ENCODE peak calls at places on chromosomes 7 and 10, in nine cellular contexts. One of them, this sample, is unnamed.

GRCh38 chr10:103854687-103855423 is 521 bp downstream of the SH3PXD2A start:
- DNase-seq in stimulated activated CD8-positive, alpha-beta memory T cell treated with anti-CD3 and anti-CD28 coated beads, Interleukin-7, amount 100 ng/mL, for 4 hours: no peak
- DNase-seq in stimulated activated CD4-positive, alpha-beta T cell treated with anti-CD3 and anti-CD28 coated beads, Interleukin-1b, Interleukin-23, amount 100 ng/mL, for 1 hour: no peak
- DNase-seq in AML-193: no peak
- DNase-seq in G401: peak; percentile 57
- DNase-seq in gastrocnemius medialis: peak; percentile 45
- DNase-seq in dermis blood vessel endothelial cell: peak; percentile 34
- DNase-seq in D341Med: peak; percentile 55
- DNase-seq in activated T-cell treated with anti-CD3 and anti-CD28 coated beads for 1 hour: no peak
- DNase-seq in this sample: no peak

GRCh38 chr7:33868151-33868550 is 37.2 kb upstream of the BMPER start:
- DNase-seq in dermis blood vessel endothelial cell: no peak
- DNase-seq in gastrocnemius medialis: peak; percentile 18
- DNase-seq in activated T-cell treated with anti-CD3 and anti-CD28 coated beads for 1 hour: no peak
- DNase-seq in D341Med: no peak
- DNase-seq in AML-193: no peak
- DNase-seq in G401: no peak
- DNase-seq in stimulated activated CD8-positive, alpha-beta memory T cell treated with anti-CD3 and anti-CD28 coated beads, Interleukin-7, amount 100 ng/mL, for 4 hours: no peak
- DNase-seq in stimulated activated CD4-positive, alpha-beta T cell treated with anti-CD3 and anti-CD28 coated beads, Interleukin-1b, Interleukin-23, amount 100 ng/mL, for 1 hour: no peak
- DNase-seq in this sample: no peak

GRCh38 chr10:103812431-103812830 is 42.9 kb downstream of the SH3PXD2A start:
- DNase-seq in gastrocnemius medialis: no peak
- DNase-seq in AML-193: no peak
- DNase-seq in dermis blood vessel endothelial cell: peak; percentile 85
- DNase-seq in D341Med: no peak
- DNase-seq in stimulated activated CD8-positive, alpha-beta memory T cell treated with anti-CD3 and anti-CD28 coated beads, Interleukin-7, amount 100 ng/mL, for 4 hours: no peak
- DNase-seq in activated T-cell treated with anti-CD3 and anti-CD28 coated beads for 1 hour: no peak
- DNase-seq in stimulated activated CD4-positive, alpha-beta T cell treated with anti-CD3 and anti-CD28 coated beads, Interleukin-1b, Interleukin-23, amount 100 ng/mL, for 1 hour: no peak
- DNase-seq in G401: no peak
- DNase-seq in this sample: no peak

GRCh38 chr7:99679032-99679399 is 780 bp downstream of the CYP3A5 start:
- DNase-seq in dermis blood vessel endothelial cell: no peak
- DNase-seq in AML-193: no peak
- DNase-seq in activated T-cell treated with anti-CD3 and anti-CD28 coated beads for 1 hour: no peak
- DNase-seq in stimulated activated CD4-positive, alpha-beta T cell treated with anti-CD3 and anti-CD28 coated beads, Interleukin-1b, Interleukin-23, amount 100 ng/mL, for 1 hour: no peak
- DNase-seq in G401: no peak
- DNase-seq in D341Med: no peak
- DNase-seq in gastrocnemius medialis: no peak
- DNase-seq in stimulated activated CD8-positive, alpha-beta memory T cell treated with anti-CD3 and anti-CD28 coated beads, Interleukin-7, amount 100 ng/mL, for 4 hours: no peak
- DNase-seq in this sample: no peak

GRCh38 chr10:75599875-75600648 is 168.6 kb downstream of the LRMDA start:
- DNase-seq in dermis blood vessel endothelial cell: no peak
- DNase-seq in activated T-cell treated with anti-CD3 and anti-CD28 coated beads for 1 hour: no peak
- DNase-seq in gastrocnemius medialis: no peak
- DNase-seq in D341Med: no peak
- DNase-seq in AML-193: no peak
- DNase-seq in G401: no peak
- DNase-seq in stimulated activated CD8-positive, alpha-beta memory T cell treated with anti-CD3 and anti-CD28 coated beads, Interleukin-7, amount 100 ng/mL, for 4 hours: no peak
- DNase-seq in stimulated activated CD4-positive, alpha-beta T cell treated with anti-CD3 and anti-CD28 coated beads, Interleukin-1b, Interleukin-23, amount 100 ng/mL, for 1 hour: no peak
- DNase-seq in this sample: no peak

GRCh38 chr10:12063483-12063818 is 5.3 kb upstream of the DHTKD1 start:
- DNase-seq in gastrocnemius medialis: no peak
- DNase-seq in AML-193: no peak
- DNase-seq in stimulated activated CD4-positive, alpha-beta T cell treated with anti-CD3 and anti-CD28 coated beads, Interleukin-1b, Interleukin-23, amount 100 ng/mL, for 1 hour: no peak
- DNase-seq in dermis blood vessel endothelial cell: no peak
- DNase-seq in stimulated activated CD8-positive, alpha-beta memory T cell treated with anti-CD3 and anti-CD28 coated beads, Interleukin-7, amount 100 ng/mL, for 4 hours: no peak
- DNase-seq in activated T-cell treated with anti-CD3 and anti-CD28 coated beads for 1 hour: no peak
- DNase-seq in G401: no peak
- DNase-seq in D341Med: no peak
- DNase-seq in this sample: no peak

GRCh38 chr7:14340415-14341079 is 351.1 kb upstream of the ETV1 start:
- DNase-seq in G401: peak; percentile 20
- DNase-seq in stimulated activated CD4-positive, alpha-beta T cell treated with anti-CD3 and anti-CD28 coated beads, Interleukin-1b, Interleukin-23, amount 100 ng/mL, for 1 hour: no peak
- DNase-seq in D341Med: no peak
- DNase-seq in activated T-cell treated with anti-CD3 and anti-CD28 coated beads for 1 hour: no peak
- DNase-seq in dermis blood vessel endothelial cell: no peak
- DNase-seq in gastrocnemius medialis: no peak
- DNase-seq in stimulated activated CD8-positive, alpha-beta memory T cell treated with anti-CD3 and anti-CD28 coated beads, Interleukin-7, amount 100 ng/mL, for 4 hours: no peak
- DNase-seq in AML-193: no peak
- DNase-seq in this sample: no peak

GRCh38 chr10:100509241-100509640 is 10.4 kb downstream of the SEC31B start:
- DNase-seq in D341Med: no peak
- DNase-seq in stimulated activated CD8-positive, alpha-beta memory T cell treated with anti-CD3 and anti-CD28 coated beads, Interleukin-7, amount 100 ng/mL, for 4 hours: peak; percentile 68
- DNase-seq in stimulated activated CD4-positive, alpha-beta T cell treated with anti-CD3 and anti-CD28 coated beads, Interleukin-1b, Interleukin-23, amount 100 ng/mL, for 1 hour: peak; percentile 22
- DNase-seq in G401: no peak
- DNase-seq in activated T-cell treated with anti-CD3 and anti-CD28 coated beads for 1 hour: no peak
- DNase-seq in dermis blood vessel endothelial cell: no peak
- DNase-seq in gastrocnemius medialis: no peak
- DNase-seq in AML-193: no peak
- DNase-seq in this sample: no peak

GRCh38 chr7:13414181-13414580 is 575.3 kb downstream of the ETV1 start:
- DNase-seq in G401: peak; percentile 91
- DNase-seq in AML-193: no peak
- DNase-seq in stimulated activated CD4-positive, alpha-beta T cell treated with anti-CD3 and anti-CD28 coated beads, Interleukin-1b, Interleukin-23, amount 100 ng/mL, for 1 hour: no peak
- DNase-seq in dermis blood vessel endothelial cell: no peak
- DNase-seq in stimulated activated CD8-positive, alpha-beta memory T cell treated with anti-CD3 and anti-CD28 coated beads, Interleukin-7, amount 100 ng/mL, for 4 hours: no peak
- DNase-seq in activated T-cell treated with anti-CD3 and anti-CD28 coated beads for 1 hour: no peak
- DNase-seq in gastrocnemius medialis: no peak
- DNase-seq in D341Med: no peak
- DNase-seq in this sample: no peak

GRCh38 chr10:48701139-48701901 is 16.6 kb downstream of the WDFY4 start:
- DNase-seq in stimulated activated CD4-positive, alpha-beta T cell treated with anti-CD3 and anti-CD28 coated beads, Interleukin-1b, Interleukin-23, amount 100 ng/mL, for 1 hour: no peak
- DNase-seq in activated T-cell treated with anti-CD3 and anti-CD28 coated beads for 1 hour: no peak
- DNase-seq in AML-193: no peak
- DNase-seq in G401: no peak
- DNase-seq in D341Med: no peak
- DNase-seq in gastrocnemius medialis: no peak
- DNase-seq in dermis blood vessel endothelial cell: no peak
- DNase-seq in stimulated activated CD8-positive, alpha-beta memory T cell treated with anti-CD3 and anti-CD28 coated beads, Interleukin-7, amount 100 ng/mL, for 4 hours: no peak
- DNase-seq in this sample: no peak

GRCh38 chr7:65462148-65462716 is 88.6 kb downstream of the ZNF92 start:
- DNase-seq in AML-193: no peak
- DNase-seq in G401: no peak
- DNase-seq in stimulated activated CD8-positive, alpha-beta memory T cell treated with anti-CD3 and anti-CD28 coated beads, Interleukin-7, amount 100 ng/mL, for 4 hours: no peak
- DNase-seq in activated T-cell treated with anti-CD3 and anti-CD28 coated beads for 1 hour: no peak
- DNase-seq in dermis blood vessel endothelial cell: no peak
- DNase-seq in stimulated activated CD4-positive, alpha-beta T cell treated with anti-CD3 and anti-CD28 coated beads, Interleukin-1b, Interleukin-23, amount 100 ng/mL, for 1 hour: no peak
- DNase-seq in gastrocnemius medialis: no peak
- DNase-seq in D341Med: no peak
- DNase-seq in this sample: no peak

GRCh38 chr7:134462337-134462925 is 3.5 kb upstream of the AKR1B1 start:
- DNase-seq in D341Med: no peak
- DNase-seq in activated T-cell treated with anti-CD3 and anti-CD28 coated beads for 1 hour: no peak
- DNase-seq in G401: no peak
- DNase-seq in stimulated activated CD8-positive, alpha-beta memory T cell treated with anti-CD3 and anti-CD28 coated beads, Interleukin-7, amount 100 ng/mL, for 4 hours: no peak
- DNase-seq in AML-193: no peak
- DNase-seq in stimulated activated CD4-positive, alpha-beta T cell treated with anti-CD3 and anti-CD28 coated beads, Interleukin-1b, Interleukin-23, amount 100 ng/mL, for 1 hour: no peak
- DNase-seq in dermis blood vessel endothelial cell: no peak
- DNase-seq in gastrocnemius medialis: no peak
- DNase-seq in this sample: no peak

GRCh38 chr10:73814896-73815718 is 3.7 kb upstream of the NDST2 start:
- DNase-seq in AML-193: no peak
- DNase-seq in D341Med: peak; percentile 47
- DNase-seq in stimulated activated CD8-positive, alpha-beta memory T cell treated with anti-CD3 and anti-CD28 coated beads, Interleukin-7, amount 100 ng/mL, for 4 hours: no peak
- DNase-seq in gastrocnemius medialis: no peak
- DNase-seq in stimulated activated CD4-positive, alpha-beta T cell treated with anti-CD3 and anti-CD28 coated beads, Interleukin-1b, Interleukin-23, amount 100 ng/mL, for 1 hour: no peak
- DNase-seq in dermis blood vessel endothelial cell: peak; percentile 43
- DNase-seq in activated T-cell treated with anti-CD3 and anti-CD28 coated beads for 1 hour: no peak
- DNase-seq in G401: no peak
- DNase-seq in this sample: no peak

GRCh38 chr7:44131173-44132009 is 8.0 kb upstream of the POLD2 start:
- DNase-seq in G401: no peak
- DNase-seq in stimulated activated CD8-positive, alpha-beta memory T cell treated with anti-CD3 and anti-CD28 coated beads, Interleukin-7, amount 100 ng/mL, for 4 hours: no peak
- DNase-seq in activated T-cell treated with anti-CD3 and anti-CD28 coated beads for 1 hour: no peak
- DNase-seq in AML-193: no peak
- DNase-seq in dermis blood vessel endothelial cell: no peak
- DNase-seq in stimulated activated CD4-positive, alpha-beta T cell treated with anti-CD3 and anti-CD28 coated beads, Interleukin-1b, Interleukin-23, amount 100 ng/mL, for 1 hour: no peak
- DNase-seq in gastrocnemius medialis: no peak
- DNase-seq in D341Med: no peak
- DNase-seq in this sample: no peak

GRCh38 chr10:60735244-60735643 is 43.0 kb upstream of the CDK1 start:
- DNase-seq in G401: no peak
- DNase-seq in AML-193: no peak
- DNase-seq in stimulated activated CD8-positive, alpha-beta memory T cell treated with anti-CD3 and anti-CD28 coated beads, Interleukin-7, amount 100 ng/mL, for 4 hours: no peak
- DNase-seq in stimulated activated CD4-positive, alpha-beta T cell treated with anti-CD3 and anti-CD28 coated beads, Interleukin-1b, Interleukin-23, amount 100 ng/mL, for 1 hour: no peak
- DNase-seq in gastrocnemius medialis: no peak
- DNase-seq in D341Med: no peak
- DNase-seq in activated T-cell treated with anti-CD3 and anti-CD28 coated beads for 1 hour: no peak
- DNase-seq in dermis blood vessel endothelial cell: no peak
- DNase-seq in this sample: no peak

GRCh38 chr10:18340496-18341051 is 200.3 kb downstream of the CACNB2 start:
- DNase-seq in D341Med: no peak
- DNase-seq in AML-193: no peak
- DNase-seq in stimulated activated CD8-positive, alpha-beta memory T cell treated with anti-CD3 and anti-CD28 coated beads, Interleukin-7, amount 100 ng/mL, for 4 hours: no peak
- DNase-seq in G401: no peak
- DNase-seq in stimulated activated CD4-positive, alpha-beta T cell treated with anti-CD3 and anti-CD28 coated beads, Interleukin-1b, Interleukin-23, amount 100 ng/mL, for 1 hour: no peak
- DNase-seq in gastrocnemius medialis: no peak
- DNase-seq in dermis blood vessel endothelial cell: no peak
- DNase-seq in activated T-cell treated with anti-CD3 and anti-CD28 coated beads for 1 hour: no peak
- DNase-seq in this sample: no peak

GRCh38 chr7:90892213-90892612 is 296.1 kb downstream of the CDK14 start:
- DNase-seq in dermis blood vessel endothelial cell: no peak
- DNase-seq in D341Med: no peak
- DNase-seq in stimulated activated CD4-positive, alpha-beta T cell treated with anti-CD3 and anti-CD28 coated beads, Interleukin-1b, Interleukin-23, amount 100 ng/mL, for 1 hour: no peak
- DNase-seq in gastrocnemius medialis: no peak
- DNase-seq in AML-193: no peak
- DNase-seq in stimulated activated CD8-positive, alpha-beta memory T cell treated with anti-CD3 and anti-CD28 coated beads, Interleukin-7, amount 100 ng/mL, for 4 hours: no peak
- DNase-seq in activated T-cell treated with anti-CD3 and anti-CD28 coated beads for 1 hour: no peak
- DNase-seq in G401: no peak
- DNase-seq in this sample: no peak

GRCh38 chr10:50679149-50679548 is 55.4 kb upstream of the SGMS1 start:
- DNase-seq in G401: no peak
- DNase-seq in stimulated activated CD4-positive, alpha-beta T cell treated with anti-CD3 and anti-CD28 coated beads, Interleukin-1b, Interleukin-23, amount 100 ng/mL, for 1 hour: no peak
- DNase-seq in activated T-cell treated with anti-CD3 and anti-CD28 coated beads for 1 hour: no peak
- DNase-seq in D341Med: no peak
- DNase-seq in dermis blood vessel endothelial cell: no peak
- DNase-seq in AML-193: no peak
- DNase-seq in stimulated activated CD8-positive, alpha-beta memory T cell treated with anti-CD3 and anti-CD28 coated beads, Interleukin-7, amount 100 ng/mL, for 4 hours: no peak
- DNase-seq in gastrocnemius medialis: no peak
- DNase-seq in this sample: no peak

GRCh38 chr7:138513344-138513871 is 53.3 kb downstream of the TRIM24 start:
- DNase-seq in stimulated activated CD8-positive, alpha-beta memory T cell treated with anti-CD3 and anti-CD28 coated beads, Interleukin-7, amount 100 ng/mL, for 4 hours: no peak
- DNase-seq in dermis blood vessel endothelial cell: no peak
- DNase-seq in stimulated activated CD4-positive, alpha-beta T cell treated with anti-CD3 and anti-CD28 coated beads, Interleukin-1b, Interleukin-23, amount 100 ng/mL, for 1 hour: no peak
- DNase-seq in activated T-cell treated with anti-CD3 and anti-CD28 coated beads for 1 hour: no peak
- DNase-seq in D341Med: no peak
- DNase-seq in gastrocnemius medialis: no peak
- DNase-seq in G401: no peak
- DNase-seq in AML-193: no peak
- DNase-seq in this sample: no peak

GRCh38 chr7:101173752-101174244 is 6.3 kb downstream of the NAT16 start:
- DNase-seq in AML-193: no peak
- DNase-seq in G401: no peak
- DNase-seq in stimulated activated CD4-positive, alpha-beta T cell treated with anti-CD3 and anti-CD28 coated beads, Interleukin-1b, Interleukin-23, amount 100 ng/mL, for 1 hour: peak; percentile 47
- DNase-seq in gastrocnemius medialis: no peak
- DNase-seq in stimulated activated CD8-positive, alpha-beta memory T cell treated with anti-CD3 and anti-CD28 coated beads, Interleukin-7, amount 100 ng/mL, for 4 hours: no peak
- DNase-seq in dermis blood vessel endothelial cell: peak; percentile 47
- DNase-seq in D341Med: peak; percentile 68
- DNase-seq in activated T-cell treated with anti-CD3 and anti-CD28 coated beads for 1 hour: peak; percentile 51
- DNase-seq in this sample: no peak

GRCh38 chr7:115087437-115087836 is 165.5 kb downstream of the MDFIC start:
- DNase-seq in stimulated activated CD8-positive, alpha-beta memory T cell treated with anti-CD3 and anti-CD28 coated beads, Interleukin-7, amount 100 ng/mL, for 4 hours: no peak
- DNase-seq in G401: no peak
- DNase-seq in dermis blood vessel endothelial cell: peak; percentile 96
- DNase-seq in AML-193: no peak
- DNase-seq in D341Med: no peak
- DNase-seq in gastrocnemius medialis: no peak
- DNase-seq in stimulated activated CD4-positive, alpha-beta T cell treated with anti-CD3 and anti-CD28 coated beads, Interleukin-1b, Interleukin-23, amount 100 ng/mL, for 1 hour: no peak
- DNase-seq in activated T-cell treated with anti-CD3 and anti-CD28 coated beads for 1 hour: no peak
- DNase-seq in this sample: no peak

GRCh38 chr7:102892631-102893278 is 20.0 kb upstream of the LRRC17 start:
- DNase-seq in stimulated activated CD8-positive, alpha-beta memory T cell treated with anti-CD3 and anti-CD28 coated beads, Interleukin-7, amount 100 ng/mL, for 4 hours: no peak
- DNase-seq in dermis blood vessel endothelial cell: peak; percentile 37
- DNase-seq in stimulated activated CD4-positive, alpha-beta T cell treated with anti-CD3 and anti-CD28 coated beads, Interleukin-1b, Interleukin-23, amount 100 ng/mL, for 1 hour: no peak
- DNase-seq in activated T-cell treated with anti-CD3 and anti-CD28 coated beads for 1 hour: no peak
- DNase-seq in D341Med: no peak
- DNase-seq in G401: no peak
- DNase-seq in AML-193: peak; percentile 94
- DNase-seq in gastrocnemius medialis: no peak
- DNase-seq in this sample: no peak

GRCh38 chr10:6204063-6204340 is 1.3 kb downstream of the PFKFB3 start:
- DNase-seq in AML-193: no peak
- DNase-seq in activated T-cell treated with anti-CD3 and anti-CD28 coated beads for 1 hour: peak; percentile 42
- DNase-seq in gastrocnemius medialis: no peak
- DNase-seq in stimulated activated CD8-positive, alpha-beta memory T cell treated with anti-CD3 and anti-CD28 coated beads, Interleukin-7, amount 100 ng/mL, for 4 hours: peak; percentile 45
- DNase-seq in D341Med: peak; percentile 72
- DNase-seq in G401: no peak
- DNase-seq in stimulated activated CD4-positive, alpha-beta T cell treated with anti-CD3 and anti-CD28 coated beads, Interleukin-1b, Interleukin-23, amount 100 ng/mL, for 1 hour: no peak
- DNase-seq in dermis blood vessel endothelial cell: peak; percentile 35
- DNase-seq in this sample: no peak

GRCh38 chr10:45433716-45434469 is 59.9 kb downstream of the ALOX5 start:
- DNase-seq in gastrocnemius medialis: no peak
- DNase-seq in activated T-cell treated with anti-CD3 and anti-CD28 coated beads for 1 hour: no peak
- DNase-seq in D341Med: peak; percentile 9
- DNase-seq in dermis blood vessel endothelial cell: no peak
- DNase-seq in stimulated activated CD4-positive, alpha-beta T cell treated with anti-CD3 and anti-CD28 coated beads, Interleukin-1b, Interleukin-23, amount 100 ng/mL, for 1 hour: no peak
- DNase-seq in G401: no peak
- DNase-seq in AML-193: no peak
- DNase-seq in stimulated activated CD8-positive, alpha-beta memory T cell treated with anti-CD3 and anti-CD28 coated beads, Interleukin-7, amount 100 ng/mL, for 4 hours: no peak
- DNase-seq in this sample: no peak

GRCh38 chr10:5623081-5623748 is 43.2 kb downstream of the ASB13 start:
- DNase-seq in AML-193: peak; percentile 50
- DNase-seq in D341Med: peak; percentile 91
- DNase-seq in stimulated activated CD4-positive, alpha-beta T cell treated with anti-CD3 and anti-CD28 coated beads, Interleukin-1b, Interleukin-23, amount 100 ng/mL, for 1 hour: peak; percentile 70
- DNase-seq in G401: peak; percentile 73
- DNase-seq in dermis blood vessel endothelial cell: peak; percentile 91
- DNase-seq in stimulated activated CD8-positive, alpha-beta memory T cell treated with anti-CD3 and anti-CD28 coated beads, Interleukin-7, amount 100 ng/mL, for 4 hours: peak; percentile 46
- DNase-seq in gastrocnemius medialis: peak; percentile 85
- DNase-seq in activated T-cell treated with anti-CD3 and anti-CD28 coated beads for 1 hour: peak; percentile 77
- DNase-seq in this sample: peak; percentile 93

GRCh38 chr10:114795039-114795438 is 26.5 kb upstream of the FHIP2A start:
- DNase-seq in activated T-cell treated with anti-CD3 and anti-CD28 coated beads for 1 hour: no peak
- DNase-seq in stimulated activated CD8-positive, alpha-beta memory T cell treated with anti-CD3 and anti-CD28 coated beads, Interleukin-7, amount 100 ng/mL, for 4 hours: no peak
- DNase-seq in D341Med: no peak
- DNase-seq in dermis blood vessel endothelial cell: no peak
- DNase-seq in stimulated activated CD4-positive, alpha-beta T cell treated with anti-CD3 and anti-CD28 coated beads, Interleukin-1b, Interleukin-23, amount 100 ng/mL, for 1 hour: no peak
- DNase-seq in gastrocnemius medialis: no peak
- DNase-seq in AML-193: no peak
- DNase-seq in G401: no peak
- DNase-seq in this sample: no peak

GRCh38 chr7:18313970-18314369 is 181.6 kb upstream of the HDAC9 start:
- DNase-seq in D341Med: no peak
- DNase-seq in dermis blood vessel endothelial cell: no peak
- DNase-seq in gastrocnemius medialis: no peak
- DNase-seq in G401: no peak
- DNase-seq in stimulated activated CD4-positive, alpha-beta T cell treated with anti-CD3 and anti-CD28 coated beads, Interleukin-1b, Interleukin-23, amount 100 ng/mL, for 1 hour: no peak
- DNase-seq in AML-193: no peak
- DNase-seq in activated T-cell treated with anti-CD3 and anti-CD28 coated beads for 1 hour: no peak
- DNase-seq in stimulated activated CD8-positive, alpha-beta memory T cell treated with anti-CD3 and anti-CD28 coated beads, Interleukin-7, amount 100 ng/mL, for 4 hours: no peak
- DNase-seq in this sample: no peak